ENCODE peak calls at places on chromosomes 1 and 21, in four cellular contexts. D is GM18507, A is mesenteric fat pad, E is lung. X is an unnamed sample.

GRCh38 chr1:78527706-78528105 is 36.9 kb downstream of the PTGFR start:
- DNase-seq in D (no peak), A (no peak), E (no peak), X (no peak)

GRCh38 chr1:3663999-3664699 is 11.8 kb downstream of the TP73 start:
- DNase-seq in D (no peak), A (no peak), E (no peak), X (no peak)

GRCh38 chr21:38269567-38269917 is 12.8 kb downstream of the KCNJ15 start:
- DNase-seq in D (no peak), A (no peak), E (no peak), X (no peak)

GRCh38 chr1:58573705-58574591 is 3.1 kb downstream of the TACSTD2 start:
- DNase-seq in D (peak; percentile 63), A (no peak), E (peak; percentile 42), X (peak; percentile 42)

GRCh38 chr1:36304521-36304920 is 1.6 kb upstream of the SH3D21 start:
- DNase-seq in D (no peak), A (no peak), E (no peak), X (no peak)

GRCh38 chr21:35201288-35201687 is 152.2 kb upstream of the RUNX1 start:
- DNase-seq in D (no peak), A (no peak), E (no peak), X (no peak)

GRCh38 chr1:106676021-106676420 is 380.5 kb upstream of the PRMT6 start:
- DNase-seq in D (no peak), A (no peak), E (no peak), X (no peak)

GRCh38 chr1:112264553-112264952 is 131.5 kb upstream of the CTTNBP2NL start:
- DNase-seq in D (no peak), A (no peak), E (no peak), X (no peak)

GRCh38 chr21:25862112-25862511 is 127.3 kb downstream of the GABPA start:
- DNase-seq in D (no peak), A (no peak), E (no peak), X (no peak)

GRCh38 chr1:193355654-193356053 is 169.2 kb upstream of the B3GALT2 start:
- DNase-seq in D (no peak), A (no peak), E (no peak), X (no peak)